ENCODE peak calls at places on chromosomes 6 and 20, in seven cellular contexts. T is SK-N-SH, U is H1, W is GM12878, K is HCT116, H is HepG2, X is K562. O is an unnamed sample.

GRCh38 chr6:150417899-150418824 is 49.4 kb downstream of the IYD start:
- DNase-seq in W (peak), U (no peak), T (peak), K (peak), X (peak), H (peak), O (peak)

GRCh38 chr6:6332240-6332639 is 11.8 kb upstream of the F13A1 start:
- DNase-seq in T (no peak), X (no peak), H (no peak), W (peak), U (no peak), K (no peak), O (no peak)

GRCh38 chr6:23736577-23736976 is 389.4 kb upstream of the NRSN1 start:
- DNase-seq in U (no peak), T (no peak), W (no peak), H (no peak), K (no peak), X (no peak), O (no peak)

GRCh38 chr6:143675946-143676345 is 1.8 kb upstream of the PHACTR2 start:
- DNase-seq in K (no peak), T (no peak), H (peak), W (no peak), X (no peak), U (no peak), O (peak)

GRCh38 chr6:159654483-159655098 is 38.5 kb downstream of the SOD2 start:
- DNase-seq in X (peak), W (peak), H (peak), T (peak), U (no peak), K (peak), O (peak)

GRCh38 chr6:170164271-170164900 is 126.5 kb downstream of the DLL1 start:
- DNase-seq in X (no peak), U (no peak), T (no peak), K (no peak), W (no peak), H (no peak), O (no peak)

GRCh38 chr6:137589067-137589848 is 95.1 kb upstream of the OLIG3 start:
- DNase-seq in U (peak), T (peak), W (peak), H (peak), K (peak), X (peak), O (peak)

GRCh38 chr20:50744143-50744792 is 12.9 kb downstream of the PARD6B start:
- DNase-seq in H (peak), X (peak), T (peak), U (peak), W (no peak), K (peak), O (peak)

GRCh38 chr6:151001387-151002063 is 136.0 kb downstream of the MTHFD1L start:
- DNase-seq in H (no peak), U (no peak), W (no peak), K (no peak), X (no peak), T (no peak), O (no peak)

GRCh38 chr6:56169366-56169765 is 78.0 kb downstream of the COL21A1 start:
- DNase-seq in K (no peak), X (no peak), T (no peak), U (no peak), H (no peak), W (no peak), O (no peak)

GRCh38 chr6:38364127-38364526 is 275.6 kb downstream of the BTBD9 start:
- DNase-seq in X (no peak), T (no peak), U (no peak), K (no peak), H (no peak), W (no peak), O (no peak)

GRCh38 chr6:152975204-152975915 is 7.5 kb downstream of the FBXO5 start:
- DNase-seq in K (no peak), H (no peak), U (no peak), W (no peak), T (no peak), X (no peak), O (no peak)

GRCh38 chr6:74749211-74750142 is 456.4 kb downstream of the COL12A1 start:
- DNase-seq in T (no peak), H (no peak), U (no peak), X (no peak), W (no peak), K (no peak), O (peak)

GRCh38 chr6:153727910-153728309 is 311.1 kb upstream of the OPRM1 start:
- DNase-seq in U (no peak), H (no peak), T (no peak), X (no peak), W (no peak), K (no peak), O (no peak)

GRCh38 chr6:141483561-141484061 is 649.1 kb upstream of the GJE1 start:
- DNase-seq in H (no peak), U (no peak), X (no peak), T (no peak), W (peak), K (no peak), O (no peak)

GRCh38 chr20:50895111-50895830 is 36.0 kb downstream of the ADNP start:
- DNase-seq in H (peak), U (no peak), W (no peak), X (no peak), T (no peak), K (no peak), O (no peak)

GRCh38 chr6:49551126-49551865 is 828 bp downstream of the C6orf141 start:
- DNase-seq in U (peak), H (no peak), W (no peak), T (no peak), X (no peak), K (no peak), O (no peak)

GRCh38 chr6:89776583-89777233 is 42.9 kb downstream of the MDN1 start:
- DNase-seq in X (no peak), W (no peak), U (no peak), T (no peak), K (no peak), H (peak), O (no peak)

GRCh38 chr6:25312703-25313102 is 33.5 kb downstream of the CARMIL1 start:
- DNase-seq in H (no peak), U (no peak), W (no peak), K (peak), X (no peak), T (no peak), O (no peak)

GRCh38 chr20:56865055-56865454 is 235.9 kb downstream of the TFAP2C start:
- DNase-seq in T (no peak), X (no peak), H (no peak), W (no peak), U (no peak), K (no peak), O (no peak)

GRCh38 chr6:71229466-71229865 is 59.1 kb upstream of the OGFRL1 start:
- DNase-seq in U (no peak), H (no peak), T (no peak), X (no peak), K (no peak), W (no peak), O (no peak)

GRCh38 chr6:71226151-71226550 is 62.5 kb upstream of the OGFRL1 start:
- DNase-seq in X (no peak), T (no peak), U (no peak), W (no peak), K (no peak), H (no peak), O (no peak)

GRCh38 chr6:71224011-71224410 is 64.6 kb upstream of the OGFRL1 start:
- DNase-seq in X (no peak), U (no peak), T (no peak), K (no peak), H (no peak), W (no peak), O (no peak)

GRCh38 chr6:71222676-71223075 is 65.9 kb upstream of the OGFRL1 start:
- DNase-seq in H (no peak), U (no peak), X (no peak), T (no peak), W (no peak), K (no peak), O (no peak)

DNA sequence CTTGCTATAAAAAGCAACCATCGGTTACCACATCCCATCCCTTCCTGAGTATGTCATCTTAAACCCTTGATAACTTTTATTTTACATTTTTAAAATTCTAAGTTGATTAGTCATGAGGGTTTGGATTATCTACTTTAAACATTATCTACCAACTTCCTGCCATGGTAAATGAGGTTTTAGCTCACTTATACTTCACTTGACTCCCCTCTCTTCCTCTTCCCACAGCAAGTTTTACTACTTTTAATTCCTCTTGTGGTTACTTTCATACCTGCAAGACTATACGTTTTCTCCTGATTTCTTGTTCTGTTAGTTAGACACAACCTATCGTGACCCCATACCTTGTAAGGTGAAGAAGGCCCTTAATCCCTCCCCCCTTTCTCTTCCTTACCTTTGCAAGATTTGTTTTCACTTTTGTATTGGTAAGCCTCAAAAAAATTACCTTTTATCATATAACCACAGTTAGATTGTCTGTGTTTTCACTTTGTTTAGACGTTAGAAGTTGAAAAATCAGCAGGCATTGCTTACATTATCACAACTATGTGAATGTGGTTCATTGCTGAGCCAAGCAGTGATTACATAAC is 60.1 kb upstream of the OGFRL1 start:
- DNase-seq in W (no peak), X (no peak), K (no peak), U (no peak), T (no peak), H (no peak), O (no peak)
- TF ChIP-seq JUND in W (no peak), X (no peak), K (no peak), U (no peak), T (no peak), H (no peak), O (no peak)

GRCh38 chr20:31831211-31831610 is 12.1 kb downstream of the MYLK2 start:
- DNase-seq in U (no peak), T (peak), H (no peak), K (no peak), W (no peak), X (no peak), O (no peak)

GRCh38 chr20:31831771-31832306 is 12.7 kb downstream of the MYLK2 start:
- DNase-seq in U (no peak), T (peak), K (no peak), W (no peak), X (no peak), H (no peak), O (no peak)

GRCh38 chr20:31835554-31835953 is 9.8 kb downstream of the FOXS1 start:
- DNase-seq in W (no peak), X (no peak), U (no peak), T (no peak), K (no peak), H (no peak), O (no peak)

GRCh38 chr20:31833931-31834521 is 11.4 kb downstream of the FOXS1 start:
- DNase-seq in W (no peak), H (no peak), X (no peak), U (no peak), K (no peak), T (no peak), O (no peak)

DNA sequence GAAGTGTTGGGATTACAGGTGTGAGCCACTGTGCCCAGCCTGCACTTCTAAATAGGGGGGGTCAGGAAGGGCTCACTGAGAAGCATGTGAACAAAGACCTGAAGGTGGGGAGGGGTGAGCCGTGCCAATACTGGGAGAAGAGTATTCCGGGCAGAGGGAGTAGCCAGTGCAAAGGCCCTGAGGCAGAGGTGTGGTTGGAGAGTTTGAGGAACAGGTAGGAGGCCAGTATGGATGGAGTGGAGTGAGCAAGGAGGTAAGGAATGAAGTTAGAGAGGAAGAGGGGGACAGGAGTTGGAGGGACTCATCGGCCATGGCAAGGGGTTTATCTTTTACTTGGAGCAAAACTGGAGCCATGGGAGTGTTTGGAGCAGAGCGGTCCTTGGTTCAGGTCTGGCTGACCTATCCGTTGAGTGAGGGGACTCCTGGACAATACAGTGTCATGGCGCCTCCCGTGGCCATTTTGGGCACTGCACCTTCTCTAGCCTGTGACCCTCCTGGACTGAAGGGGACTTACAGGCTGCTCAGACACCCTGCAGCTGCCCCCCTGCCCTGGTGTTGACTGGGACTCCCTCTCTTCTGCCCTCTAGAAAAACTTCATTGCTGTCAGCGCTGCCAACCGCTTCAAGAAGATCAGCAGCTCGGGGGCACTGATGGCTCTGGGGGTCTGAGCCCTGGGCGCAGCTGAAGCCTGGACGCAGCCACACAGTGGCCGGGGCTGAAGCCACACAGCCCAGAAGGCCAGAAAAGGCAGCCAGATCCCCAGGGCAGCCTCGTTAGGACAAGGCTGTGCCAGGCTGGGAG is 12.1 kb downstream of the FOXS1 start:
- DNase-seq in T (peak), H (peak), K (peak), W (no peak), X (peak), U (peak), O (peak)
- TF ChIP-seq JUND in T (no peak), H (no peak), K (no peak), W (no peak), X (no peak), U (peak), O (no peak)

GRCh38 chr6:70652216-70652615 is 15.5 kb upstream of the SMAP1 start:
- DNase-seq in U (no peak), T (no peak), W (no peak), H (peak), X (no peak), K (no peak), O (no peak)

GRCh38 chr6:70651326-70651905 is 16.3 kb upstream of the SMAP1 start:
- DNase-seq in K (no peak), T (no peak), U (no peak), X (no peak), H (no peak), W (no peak), O (no peak)
- TF ChIP-seq JUND in K (no peak), T (no peak), U (no peak), X (no peak), H (no peak), W (no peak), O (no peak)

GRCh38 chr6:100432136-100432535 is 32.6 kb downstream of the SIM1 start:
- DNase-seq in U (no peak), T (no peak), X (no peak), W (no peak), K (no peak), H (no peak), O (no peak)
- TF ChIP-seq JUND in U (no peak), T (no peak), X (no peak), W (no peak), K (no peak), H (no peak), O (no peak)

GRCh38 chr6:133705071-133705470 is 183.8 kb upstream of the TCF21 start:
- DNase-seq in H (no peak), X (no peak), K (no peak), T (no peak), U (no peak), W (no peak), O (no peak)
- TF ChIP-seq JUND in H (no peak), X (no peak), K (no peak), T (no peak), U (no peak), W (no peak), O (no peak)

GRCh38 chr20:32036716-32037355 is 15.2 kb upstream of the HCK start:
- DNase-seq in U (no peak), X (no peak), K (no peak), T (no peak), H (no peak), W (no peak), O (no peak)
- TF ChIP-seq JUND in U (no peak), X (peak), K (no peak), T (no peak), H (no peak), W (no peak), O (no peak)

DNA sequence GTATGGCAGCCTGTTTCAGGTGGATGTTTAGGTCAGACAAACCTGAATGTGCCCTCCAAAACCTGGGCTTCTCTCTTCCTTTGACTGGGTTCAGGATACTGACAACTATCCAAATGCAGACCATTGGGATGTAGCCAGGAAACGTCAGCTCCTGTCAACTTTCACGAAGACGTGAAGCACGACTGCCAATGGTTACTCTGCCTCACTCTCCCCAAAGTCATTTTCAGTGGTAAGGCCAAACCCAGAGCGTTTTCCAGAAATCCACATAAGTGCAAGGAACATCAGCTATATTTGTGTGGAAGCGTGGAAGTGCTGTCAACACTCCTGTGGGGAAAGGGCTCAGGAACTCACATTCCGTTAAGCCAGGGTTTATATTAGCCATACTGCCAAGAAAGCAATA is 20.1 kb upstream of the RCAN2 start:
- DNase-seq in X (no peak), H (no peak), K (no peak), T (no peak), U (no peak), W (no peak), O (no peak)
- TF ChIP-seq JUND in X (no peak), H (no peak), K (no peak), T (no peak), U (no peak), W (no peak), O (no peak)

DNA sequence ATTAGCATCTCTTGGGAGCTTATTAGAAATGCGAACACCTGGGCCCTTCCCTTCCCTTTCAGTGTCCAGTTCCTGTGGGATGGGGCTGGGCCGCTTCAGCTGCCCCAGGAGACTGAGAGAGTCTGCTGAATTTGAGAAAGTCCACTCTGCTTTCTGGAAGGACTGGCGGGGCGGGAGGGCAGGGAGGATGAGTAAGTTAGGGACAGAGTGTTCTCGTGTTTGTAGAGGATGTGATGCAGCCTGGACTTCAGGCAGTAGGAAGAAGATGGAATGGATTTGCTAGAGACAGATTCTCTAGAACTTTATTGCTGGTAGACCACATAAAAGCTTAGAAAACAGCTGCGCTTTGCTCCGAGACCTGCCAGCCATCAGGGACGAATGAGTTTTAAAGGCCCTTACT is 1.1 kb upstream of the TULP4 start:
- DNase-seq in T (no peak), W (no peak), X (no peak), U (no peak), K (no peak), H (no peak), O (no peak)
- TF ChIP-seq JUND in T (no peak), W (no peak), X (no peak), U (no peak), K (no peak), H (no peak), O (no peak)

O was measured in T47D.